ENCODE peak calls at places on chromosomes 6 and 20, in five cellular contexts. D is lung, I is colonic mucosa, M is ureter, F is NCI-H748 treated with DMSO at 0.1 percent for 48 hours. G is an unnamed sample.
A peak's percentile ranks its signal among the peaks of the same experiment; 100 is the strongest.

GRCh38 chr6:167920165-167920564 is 77.3 kb upstream of the KIF25 start:
- DNase-seq in M (no peak), F (no peak), I (no peak), D (no peak), G (peak; percentile 74)

GRCh38 chr6:170542031-170542719 is 10.9 kb downstream of the PSMB1 start:
- DNase-seq in M (no peak), F (no peak), I (no peak), D (no peak), G (no peak)

GRCh38 chr6:134740473-134741192 is 209.3 kb downstream of the ALDH8A1 start:
- DNase-seq in F (no peak), D (no peak), I (no peak), M (no peak), G (no peak)

GRCh38 chr6:42225419-42225818 is 7.8 kb upstream of the MRPS10 start:
- DNase-seq in M (no peak), D (no peak), I (no peak), F (no peak), G (no peak)

GRCh38 chr6:113684382-113684901 is 172.7 kb upstream of the MARCKS start:
- DNase-seq in I (no peak), D (no peak), F (no peak), M (no peak), G (no peak)

GRCh38 chr6:75130784-75131183 is 75.1 kb downstream of the COL12A1 start:
- DNase-seq in F (no peak), M (no peak), I (no peak), D (no peak), G (no peak)

GRCh38 chr6:131954775-131955107 is 3.6 kb upstream of the CCN2 start:
- DNase-seq in M (peak; percentile 64), I (peak; percentile 83), D (peak; percentile 80), F (no peak), G (no peak)

GRCh38 chr20:45427236-45428149 is 11.6 kb downstream of the PIGT start:
- DNase-seq in D (no peak), M (no peak), I (peak; percentile 75), F (no peak), G (no peak)

GRCh38 chr20:63312690-63313348 is 19.8 kb downstream of the COL20A1 start:
- DNase-seq in D (peak; percentile 50), M (no peak), I (no peak), F (no peak), G (no peak)

GRCh38 chr20:62286493-62287064 is 16.2 kb upstream of the ADRM1 start:
- DNase-seq in D (no peak), F (no peak), I (no peak), M (no peak), G (no peak)

GRCh38 chr6:83464741-83465140 is 33.9 kb upstream of the ME1 start:
- DNase-seq in I (peak; percentile 56), F (no peak), M (no peak), D (no peak), G (no peak)

GRCh38 chr6:16651871-16652270 is 109.4 kb downstream of the ATXN1 start:
- DNase-seq in M (no peak), F (no peak), I (no peak), D (no peak), G (no peak)

GRCh38 chr6:29757701-29758293 is 34.6 kb downstream of the HLA-F start:
- DNase-seq in D (peak; percentile 15), M (no peak), I (peak; percentile 10), F (no peak), G (no peak)

GRCh38 chr20:47205577-47206123 is 150.8 kb downstream of the ZMYND8 start:
- DNase-seq in F (peak; percentile 43), D (peak; percentile 34), I (peak; percentile 27), M (no peak), G (no peak)

GRCh38 chr20:54056762-54057639 is 13.4 kb downstream of the BCAS1 start:
- DNase-seq in I (no peak), M (no peak), F (no peak), D (no peak), G (no peak)

GRCh38 chr6:134436950-134437349 is 119.0 kb upstream of the SGK1 start:
- DNase-seq in F (no peak), M (no peak), I (no peak), D (no peak), G (no peak)

GRCh38 chr20:23368316-23369110 is 6.5 kb downstream of the GZF1 start:
- DNase-seq in D (no peak), I (no peak), F (no peak), M (no peak), G (no peak)

GRCh38 chr20:36070451-36070850 is 84.1 kb upstream of the EPB41L1 start:
- DNase-seq in F (no peak), M (no peak), D (no peak), I (no peak), G (no peak)

GRCh38 chr6:41964201-41964887 is 22.7 kb upstream of the CCND3 start:
- DNase-seq in D (no peak), M (no peak), F (no peak), I (no peak), G (no peak)